ENCODE peak calls at places on chromosomes 6 and 20, in five cellular contexts. T, X, Z, H and I are unnamed samples.

GRCh38 chr6:18503588-18504231 is 116.6 kb downstream of the RNF144B start:
- DNase-seq in X (peak; percentile 45), H (peak; percentile 78), T (peak; percentile 64), Z (peak; percentile 90), I (no peak)

GRCh38 chr20:20211274-20211987 is 156.5 kb upstream of the INSM1 start:
- DNase-seq in T (no peak), Z (peak; percentile 48), H (no peak), X (no peak), I (no peak)

GRCh38 chr6:156557269-156557885 is 219.8 kb upstream of the ARID1B start:
- DNase-seq in H (no peak), T (no peak), Z (peak; percentile 44), X (no peak), I (no peak)

GRCh38 chr20:50487397-50487796 is 22.8 kb upstream of the PTPN1 start:
- DNase-seq in T (no peak), X (no peak), H (no peak), Z (no peak), I (no peak)

GRCh38 chr6:168126566-168127383 is 47.8 kb upstream of the FRMD1 start:
- DNase-seq in Z (no peak), T (no peak), X (no peak), H (peak; percentile 50), I (no peak)

GRCh38 chr20:24966317-24967012 is 17.4 kb downstream of the CST7 start:
- DNase-seq in T (no peak), H (peak; percentile 30), X (no peak), Z (no peak), I (no peak)

GRCh38 chr6:64672131-64672530 is 1034.9 kb downstream of the EYS start:
- DNase-seq in H (no peak), Z (no peak), X (no peak), T (no peak), I (no peak)

GRCh38 chr6:131212024-131212423 is 76.8 kb downstream of the AKAP7 start:
- DNase-seq in Z (no peak), T (no peak), H (no peak), X (no peak), I (no peak)

GRCh38 chr6:90118581-90118980 is 178.1 kb downstream of the BACH2 start:
- DNase-seq in H (no peak), T (peak; percentile 28), X (no peak), Z (no peak), I (no peak)

GRCh38 chr20:41002842-41003142 is 25.8 kb upstream of the TOP1 start:
- DNase-seq in T (no peak), X (no peak), H (no peak), Z (no peak), I (no peak)

GRCh38 chr20:41006126-41006935 is 22.3 kb upstream of the TOP1 start:
- DNase-seq in Z (no peak), H (no peak), T (no peak), X (no peak), I (no peak)

GRCh38 chr20:41003143-41003932 is 25.3 kb upstream of the TOP1 start:
- DNase-seq in Z (peak; percentile 97), X (no peak), H (peak; percentile 94), T (peak; percentile 99), I (peak; percentile 69)

GRCh38 chr20:41005361-41005729 is 23.3 kb upstream of the TOP1 start:
- DNase-seq in T (peak; percentile 91), Z (peak; percentile 94), H (peak; percentile 97), X (no peak), I (no peak)

GRCh38 chr20:41004561-41005360 is 23.9 kb upstream of the TOP1 start:
- DNase-seq in T (peak; percentile 71), X (no peak), H (no peak), Z (peak; percentile 52), I (no peak)
- H3K4me3 ChIP-seq in T (no peak overlapping the region), X (no peak overlapping the region), H (no peak overlapping the region), Z (no peak overlapping the region), I (no peak overlapping the region)

GRCh38 chr6:81995548-81996289 is 243.2 kb upstream of the TENT5A start:
- DNase-seq in T (peak; percentile 79), X (no peak), H (no peak), Z (peak; percentile 68), I (no peak)
- H3K27ac ChIP-seq in T (peak overlapping the region; percentile 98), X (no peak overlapping the region), H (no peak overlapping the region), Z (peak overlapping the region; percentile 99), I (no peak overlapping the region)

GRCh38 chr20:44581515-44581914 is 864 bp upstream of the PKIG start:
- DNase-seq in X (no peak), T (no peak), Z (no peak), H (no peak), I (no peak)

GRCh38 chr20:44584103-44584690 is 1.8 kb downstream of the PKIG start:
- DNase-seq in Z (no peak), T (no peak), X (no peak), H (no peak), I (no peak)

GRCh38 chr20:44585042-44585968 is 2.9 kb downstream of the PKIG start:
- DNase-seq in X (no peak), Z (no peak), T (no peak), H (no peak), I (no peak)

GRCh38 chr20:44582321-44583025 is at the start of gene PKIG:
- DNase-seq in Z (peak; percentile 88), H (peak; percentile 82), X (no peak), T (peak; percentile 45), I (no peak)

DNA sequence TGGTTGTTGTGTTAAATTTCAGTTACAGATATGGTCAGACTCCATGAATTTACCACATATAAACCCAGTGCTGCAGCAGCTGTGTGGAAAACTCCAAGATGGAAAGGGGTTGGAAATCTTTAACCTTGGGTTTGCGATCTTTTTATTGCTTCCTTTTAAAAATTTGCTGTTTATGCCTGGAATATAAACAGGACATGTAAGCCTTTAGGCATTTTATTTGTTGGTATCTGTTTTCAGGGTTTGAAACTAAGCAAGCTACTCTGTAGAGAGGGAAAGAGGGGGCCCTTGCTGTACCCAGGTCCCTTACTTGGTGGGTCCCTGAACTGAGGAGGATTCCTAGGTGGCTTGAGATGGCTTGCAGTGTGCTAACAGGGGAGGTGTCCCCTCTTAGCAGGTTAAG is 800 bp downstream of the PKIG start:
- DNase-seq in X (no peak), H (no peak), Z (peak; percentile 33), T (no peak), I (no peak)
- H3K4me1 ChIP-seq in X (peaks cover 6% of the 10 kb centered on the region), H (peaks cover 98% of the 10 kb centered on the region), Z (peaks cover 26% of the 10 kb centered on the region), T (peaks cover 9% of the 10 kb centered on the region), I (no peaks in the 10 kb centered on the region)

DNA sequence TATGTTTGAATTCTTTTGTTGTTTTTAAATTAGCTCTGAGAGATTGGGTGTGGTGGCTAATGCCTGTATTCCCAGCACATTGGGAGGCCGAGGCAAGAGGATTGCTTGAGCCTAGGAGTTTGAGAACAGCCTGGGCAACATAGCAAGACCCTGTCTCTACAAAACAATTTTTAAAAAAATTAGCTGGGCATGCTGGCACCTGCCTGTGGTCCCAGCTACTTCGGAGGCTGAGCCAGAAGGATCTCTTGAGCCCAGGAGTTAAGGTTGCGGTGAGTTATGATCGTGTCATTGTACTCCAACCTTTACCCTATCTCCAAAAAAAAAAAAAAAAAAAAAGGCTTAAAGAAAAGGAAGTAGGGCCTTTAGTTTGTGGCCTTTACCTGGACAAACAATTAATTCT is 22.9 kb downstream of the DHX35 start:
- DNase-seq in X (no peak), H (no peak), Z (no peak), T (no peak), I (no peak)
- H3K4me3 ChIP-seq in X (no peak overlapping the region), H (no peak overlapping the region), Z (no peak overlapping the region), T (no peak overlapping the region), I (no peak overlapping the region)

DNA sequence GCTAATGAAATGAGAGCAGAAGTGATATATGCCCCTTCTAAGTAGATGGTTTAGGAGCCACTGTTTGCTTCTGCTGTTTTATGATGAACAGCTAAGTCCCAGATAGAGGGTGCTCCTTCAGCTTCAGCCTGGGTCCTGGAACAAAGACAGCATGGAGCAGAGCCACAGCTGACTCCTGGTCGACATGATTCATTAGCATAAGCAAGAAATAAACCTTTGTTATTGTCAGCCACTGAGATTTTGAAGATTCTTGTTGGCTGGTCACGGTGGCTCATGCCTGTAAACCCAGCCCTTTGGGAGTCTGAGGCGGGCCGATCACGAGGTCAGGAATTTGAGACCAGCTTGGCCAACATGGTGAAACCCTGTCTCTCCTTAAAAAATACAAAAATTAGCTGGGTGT is 47.7 kb upstream of the ARMC2 start:
- DNase-seq in H (no peak), Z (peak; percentile 67), T (no peak), X (no peak), I (no peak)
- H3K27ac ChIP-seq in H (no peak overlapping the region), Z (peak overlapping the region; percentile 8), T (no peak overlapping the region), X (no peak overlapping the region), I (no peak overlapping the region)

DNA sequence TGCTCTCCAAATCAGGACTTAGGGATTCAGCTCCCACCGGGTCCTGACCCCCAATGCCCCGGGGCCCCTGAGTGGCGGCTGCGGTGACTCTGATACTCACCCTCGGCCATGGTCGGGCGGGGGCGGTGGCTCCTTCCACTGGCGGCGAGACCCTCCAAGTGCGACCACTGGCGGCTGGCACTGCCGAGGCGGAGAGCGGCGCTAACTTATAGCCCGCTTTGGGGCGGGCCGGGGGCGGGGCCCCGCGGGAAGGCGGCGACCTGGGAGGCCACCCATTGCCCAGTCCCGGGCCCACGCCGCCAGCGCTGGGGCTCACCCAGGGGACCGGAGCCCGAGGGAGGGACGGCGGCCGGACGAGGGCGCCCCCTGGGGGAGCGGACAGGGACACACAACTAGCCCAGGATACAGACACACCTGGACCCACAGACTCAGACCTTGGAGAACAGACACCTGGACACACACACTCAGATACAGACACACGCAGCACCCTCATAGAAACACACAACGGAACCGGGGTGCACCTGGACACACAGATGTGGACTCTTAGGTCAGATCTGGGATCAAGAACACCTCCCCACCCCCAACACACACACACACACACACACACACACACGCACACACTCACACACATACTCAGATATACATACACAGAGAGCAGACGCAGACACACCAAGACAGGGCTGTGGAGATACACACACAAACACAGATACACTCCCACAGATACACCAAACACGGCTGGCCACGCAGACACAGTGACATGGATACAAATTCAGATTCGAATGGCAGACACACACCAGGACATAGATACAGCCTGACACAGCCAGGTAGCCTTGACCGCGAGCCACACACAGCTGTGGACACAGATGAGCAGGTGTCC is at the start of gene TGM2:
- DNase-seq in X (peak; percentile 52), Z (peak; percentile 78), T (peak; percentile 71), H (peak; percentile 89), I (peak; percentile 12)
- H3K4me1 ChIP-seq in X (peaks cover 14% of the 10 kb centered on the region), Z (peaks cover 18% of the 10 kb centered on the region), T (peaks cover 56% of the 10 kb centered on the region), H (peaks cover 42% of the 10 kb centered on the region), I (peaks cover 5% of the 10 kb centered on the region)

GRCh38 chr20:46307139-46307998 is 929 bp downstream of the CDH22 start:
- DNase-seq in H (peak; percentile 74), X (peak; percentile 63), T (peak; percentile 25), Z (peak; percentile 68), I (peak; percentile 49)
- H3K4me3 ChIP-seq in H (peak overlapping the region; percentile 40), X (peak overlapping the region; percentile 36), T (no peak overlapping the region), Z (peak overlapping the region; percentile 51), I (peak overlapping the region; percentile 50)